ENCODE peak calls at places on chromosomes 11 and 22, in six cellular contexts. Q is mucosa of descending colon, G is lower lobe of right lung, Z is ovary, J is kidney epithelial cell, F is astrocyte of the cerebellum. U is an unnamed sample.

GRCh38 chr11:13348305-13348704 is 70.7 kb downstream of the BMAL1 start:
- DNase-seq in F (no peak), Z (no peak), Q (no peak), J (no peak), G (no peak), U (no peak)

GRCh38 chr11:130122141-130122575 is 37.4 kb upstream of the ST14 start:
- DNase-seq in J (no peak), Z (no peak), Q (no peak), G (no peak), F (no peak), U (no peak)

GRCh38 chr11:134761361-134761760 is 349.3 kb upstream of the B3GAT1 start:
- DNase-seq in F (no peak), J (no peak), G (no peak), Z (no peak), Q (no peak), U (no peak)

GRCh38 chr11:77111277-77111676 is 8.6 kb downstream of the OMP start:
- DNase-seq in J (no peak), F (no peak), Z (no peak), Q (no peak), G (no peak), U (no peak)

GRCh38 chr22:39653787-39654077 is 83.2 kb downstream of the CACNA1I start:
- DNase-seq in F (no peak), J (no peak), G (no peak), Q (no peak), Z (no peak), U (no peak)

GRCh38 chr11:13329670-13330401 is 52.2 kb downstream of the BMAL1 start:
- DNase-seq in J (no peak), Z (no peak), F (no peak), G (no peak), Q (no peak), U (no peak)

GRCh38 chr11:87215236-87215635 is 177.5 kb downstream of the TMEM135 start:
- DNase-seq in G (no peak), Z (no peak), J (no peak), F (no peak), Q (no peak), U (no peak)

GRCh38 chr11:125542709-125543108 is 26.6 kb upstream of the EI24 start:
- DNase-seq in J (no peak), F (no peak), Q (no peak), G (no peak), Z (no peak), U (no peak)

GRCh38 chr11:16173798-16174197 is 182.5 kb downstream of the SOX6 start:
- DNase-seq in F (no peak), Z (no peak), J (no peak), Q (no peak), G (no peak), U (no peak)

GRCh38 chr22:50467341-50467740 is 7.5 kb downstream of the SBF1 start:
- DNase-seq in G (no peak), Q (no peak), Z (no peak), J (no peak), F (no peak), U (no peak)

GRCh38 chr22:23289851-23290724 is 109.8 kb downstream of the BCR start:
- DNase-seq in J (no peak), G (peak), Z (peak), Q (no peak), F (no peak), U (no peak)

GRCh38 chr22:23773247-23774113 is 831 bp downstream of the MMP11 start:
- DNase-seq in Q (no peak), J (no peak), Z (no peak), G (no peak), F (no peak), U (no peak)

GRCh38 chr11:118918686-118919280 is 6.9 kb downstream of the BCL9L start:
- DNase-seq in G (no peak), Z (peak), J (no peak), Q (no peak), F (no peak), U (no peak)

GRCh38 chr22:49642331-49642730 is 185.3 kb downstream of the BRD1 start:
- DNase-seq in Z (no peak), G (no peak), Q (no peak), F (no peak), J (no peak), U (no peak)

GRCh38 chr22:46841528-46841927 is 79.1 kb downstream of the TBC1D22A start:
- DNase-seq in J (no peak), G (no peak), Q (no peak), Z (no peak), F (no peak), U (no peak)

GRCh38 chr11:17722000-17722643 is 2.8 kb downstream of the MYOD1 start:
- DNase-seq in F (no peak), G (no peak), Q (no peak), J (no peak), Z (no peak), U (no peak)

GRCh38 chr22:40251106-40251505 is 73.4 kb downstream of the TNRC6B start:
- DNase-seq in F (no peak), G (no peak), J (no peak), Z (no peak), Q (no peak), U (no peak)

GRCh38 chr11:34425863-34426262 is 12.9 kb upstream of the CAT start:
- DNase-seq in Z (no peak), F (no peak), Q (no peak), J (peak), G (no peak), U (no peak)
- H3K4me3 ChIP-seq in Z (no peak), F (no peak), Q (no peak), J (no peak), G (no peak), U (no peak)

DNA sequence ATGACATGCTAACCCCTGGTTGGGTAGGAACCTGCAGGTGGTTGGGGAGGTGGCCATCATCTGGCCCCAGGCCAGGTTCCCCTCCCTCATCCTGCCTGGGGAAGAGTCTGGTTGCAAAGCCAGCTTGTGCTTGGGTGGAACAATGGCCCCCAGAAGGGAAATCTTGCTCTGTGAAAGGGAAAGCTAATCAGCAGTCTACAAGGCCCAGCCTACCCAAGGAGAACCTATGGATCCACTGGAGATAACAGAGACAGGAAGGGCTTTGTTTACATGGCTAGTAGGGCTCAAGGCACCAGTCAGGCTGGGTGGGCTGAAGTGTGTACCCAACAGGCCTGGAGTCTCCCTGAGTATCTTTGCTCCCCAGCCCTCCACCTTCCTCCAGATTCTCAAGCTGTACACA is 358.9 kb downstream of the BUD13 start:
- DNase-seq in Q (no peak), G (no peak), J (no peak), Z (no peak), F (no peak), U (no peak)
- TF ChIP-seq CTCF in Q (no peak), G (no peak), J (no peak), Z (no peak), F (no peak), U (no peak)

GRCh38 chr22:22168941-22169867 is 75.4 kb upstream of the VPREB1 start:
- DNase-seq in Z (no peak), Q (no peak), G (no peak), J (no peak), F (no peak), U (no peak)

GRCh38 chr22:22168190-22168940 is 76.2 kb upstream of the VPREB1 start:
- DNase-seq in Z (no peak), G (no peak), F (peak), J (peak), Q (no peak), U (peak)

GRCh38 chr22:22165936-22166710 is 78.5 kb upstream of the VPREB1 start:
- DNase-seq in G (no peak), Q (no peak), F (no peak), Z (no peak), J (no peak), U (no peak)

GRCh38 chr22:22166941-22167713 is 77.5 kb upstream of the VPREB1 start:
- DNase-seq in F (no peak), G (no peak), Z (no peak), J (no peak), Q (no peak), U (no peak)

GRCh38 chr22:22167791-22168189 is 76.8 kb upstream of the VPREB1 start:
- DNase-seq in F (no peak), J (no peak), Q (no peak), G (no peak), Z (no peak), U (no peak)
- H3K4me3 ChIP-seq in F (no peak), J (no peak), Q (no peak), G (no peak), Z (no peak), U (no peak)

DNA sequence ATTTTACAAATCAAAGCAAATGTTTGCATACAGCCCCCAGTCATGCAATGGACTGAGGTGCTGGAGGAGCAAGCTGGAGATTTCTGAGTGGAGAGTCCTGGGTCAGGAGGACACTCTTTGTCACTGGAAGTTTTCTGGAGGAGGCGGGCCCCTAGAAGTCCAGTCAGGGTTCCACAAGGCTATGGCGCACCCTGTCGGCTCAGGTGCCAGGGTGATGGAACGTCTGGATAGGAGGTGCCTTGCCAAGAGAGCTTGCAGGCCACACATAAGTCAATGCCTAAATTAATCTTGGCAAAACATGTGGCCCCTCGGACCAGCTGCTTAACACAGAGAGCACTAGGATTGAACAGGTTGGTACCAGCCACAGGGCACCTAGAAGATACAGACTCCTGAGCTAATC is 174.7 kb upstream of the CADM1 start:
- DNase-seq in F (no peak), G (no peak), Q (no peak), J (no peak), Z (no peak), U (no peak)
- TF ChIP-seq CTCF in F (peak), G (no peak), Q (peak), J (no peak), Z (no peak), U (peak)

DNA sequence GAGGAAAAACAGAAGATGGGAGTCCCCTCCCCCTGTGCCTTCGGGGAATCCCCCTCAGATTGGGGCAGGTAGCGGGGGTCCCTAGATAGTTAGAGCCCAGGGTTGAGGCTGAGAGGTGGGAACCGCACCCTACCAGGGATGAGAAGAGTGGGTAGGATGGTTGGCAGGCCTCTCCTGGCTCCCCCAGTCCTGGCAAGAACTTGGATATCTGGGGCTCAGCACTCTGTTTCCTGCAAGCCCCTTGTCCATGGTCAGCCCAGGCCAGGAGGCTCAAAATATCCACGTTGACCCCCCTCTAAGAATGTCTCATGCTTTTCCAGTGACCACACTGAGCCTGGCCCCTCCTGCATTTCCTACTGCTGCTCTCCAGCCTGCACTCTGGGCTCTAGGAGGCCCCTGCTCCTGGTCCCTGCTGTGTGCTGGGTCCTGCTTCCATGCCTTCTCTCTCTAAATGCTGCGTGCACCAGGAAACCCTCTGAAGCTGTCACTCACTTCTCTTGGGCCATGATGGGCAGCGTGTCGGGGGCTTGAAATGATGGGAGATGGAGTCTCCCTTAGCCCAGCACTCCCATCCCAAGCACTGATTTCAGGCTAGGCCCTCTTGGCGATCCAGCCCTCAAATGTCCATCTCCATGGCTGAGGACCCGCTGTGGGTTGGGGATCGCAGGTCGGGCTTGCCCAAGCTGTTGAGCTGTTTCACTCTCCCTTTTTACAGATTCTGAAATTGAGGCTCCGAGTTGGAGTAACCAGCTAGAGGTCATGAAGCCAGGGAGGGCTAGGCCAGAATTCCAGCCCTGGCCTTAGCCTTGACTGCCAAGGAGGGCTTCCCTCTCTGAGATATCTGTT is 2.0 kb downstream of the MAP3K11 start:
- DNase-seq in J (no peak), G (no peak), Q (no peak), Z (no peak), F (no peak), U (no peak)
- H3K4me3 ChIP-seq in J (no peak), G (peak), Q (no peak), Z (no peak), F (peak), U (peak)

GRCh38 chr11:27383645-27384044 is 20.6 kb upstream of the CCDC34 start:
- DNase-seq in G (no peak), F (no peak), J (no peak), Z (no peak), Q (no peak), U (no peak)
- TF ChIP-seq CTCF in G (no peak), F (no peak), J (no peak), Z (no peak), Q (no peak), U (no peak)

GRCh38 chr11:128373011-128373410 is 214.3 kb downstream of the ETS1 start:
- DNase-seq in G (no peak), Z (no peak), Q (no peak), F (no peak), J (no peak), U (no peak)

GRCh38 chr11:128365044-128365443 is 222.3 kb downstream of the ETS1 start:
- DNase-seq in J (no peak), G (no peak), Q (no peak), F (peak), Z (no peak), U (no peak)

DNA sequence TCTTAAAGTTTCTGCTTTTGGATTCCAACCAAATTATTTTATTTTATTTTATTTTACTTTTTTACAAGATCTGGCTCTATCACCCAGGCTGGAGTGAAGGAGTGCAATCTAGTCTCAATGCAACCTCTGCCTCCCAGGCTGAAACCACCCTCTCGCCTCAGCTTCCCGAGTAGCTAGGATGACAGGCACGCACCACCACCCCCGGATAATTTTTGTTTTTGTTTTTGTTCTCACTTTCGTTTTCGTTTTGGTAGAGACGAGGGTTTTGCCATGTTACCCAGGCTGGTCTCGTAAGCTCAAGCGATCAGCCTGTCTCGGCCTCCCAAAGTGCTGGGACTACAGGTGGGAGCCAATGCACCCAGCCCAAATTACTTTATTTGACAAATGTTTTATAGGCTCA is 219.8 kb downstream of the ETS1 start:
- DNase-seq in Q (no peak), F (no peak), J (no peak), G (no peak), Z (no peak), U (no peak)
- H3K4me3 ChIP-seq in Q (no peak), F (no peak), J (no peak), G (no peak), Z (no peak), U (no peak)

GRCh38 chr11:67286621-67287333 is 2.3 kb upstream of the ANKRD13D start:
- DNase-seq in J (no peak), Z (peak), F (no peak), G (peak), Q (peak), U (no peak)
- TF ChIP-seq CTCF in J (no peak), Z (no peak), F (no peak), G (no peak), Q (no peak), U (peak)

GRCh38 chr11:128904872-128905344 is 13.8 kb downstream of the KCNJ5 start:
- DNase-seq in Q (peak), Z (no peak), G (peak), F (no peak), J (no peak), U (no peak)
- H3K4me3 ChIP-seq in Q (no peak), Z (peak), G (peak), F (peak), J (peak), U (peak)